ENCODE peak calls at places on chromosomes 4 and X, in eight cellular contexts. F, D, J, W, U, G, M and V are unnamed samples.

GRCh38 chrX:40079572-40079971 is 18.2 kb downstream of the BCOR start:
- DNase-seq in F (no peak), D (no peak), J (no peak), W (no peak), U (peak), G (no peak), M (no peak), V (no peak)

GRCh38 chrX:12955882-12956703 is 18.8 kb upstream of the TMSB4X start:
- DNase-seq in F (peak), D (peak), J (no peak), W (peak), U (peak), G (peak), M (no peak), V (peak)

GRCh38 chr4:8528713-8529112 is 51.5 kb upstream of the GPR78 start:
- DNase-seq in F (peak), D (peak), J (no peak), W (no peak), U (peak), G (peak), M (no peak), V (peak)

GRCh38 chr4:186765138-186765537 is 41.5 kb upstream of the FAT1 start:
- DNase-seq in F (no peak), D (peak), J (no peak), W (no peak), U (peak), G (no peak), M (no peak), V (no peak)

GRCh38 chrX:132375941-132376340 is 112.9 kb downstream of the MBNL3 start:
- DNase-seq in F (peak), D (peak), J (no peak), W (no peak), U (no peak), G (peak), M (no peak), V (no peak)

GRCh38 chr4:79918292-79918691 is 154.7 kb downstream of the ANTXR2 start:
- DNase-seq in F (no peak), D (no peak), J (no peak), W (no peak), U (no peak), G (no peak), M (no peak), V (no peak)

GRCh38 chrX:103733017-103733416 is 22.3 kb downstream of the TMEM31 start:
- DNase-seq in F (no peak), D (peak), J (no peak), W (no peak), U (no peak), G (peak), M (no peak), V (no peak)

GRCh38 chrX:15151267-15152196 is 118.4 kb downstream of the ASB9 start:
- DNase-seq in F (peak), D (peak), J (no peak), W (no peak), U (no peak), G (peak), M (no peak), V (peak)

GRCh38 chr4:112567536-112567935 is 51.6 kb upstream of the NEUROG2 start:
- DNase-seq in F (no peak), D (no peak), J (no peak), W (no peak), U (no peak), G (no peak), M (no peak), V (no peak)

GRCh38 chrX:13014111-13015094 is 30.0 kb downstream of the FAM9C start:
- DNase-seq in F (peak), D (no peak), J (no peak), W (no peak), U (peak), G (no peak), M (no peak), V (no peak)

GRCh38 chr4:2598661-2599654 is 62.5 kb downstream of the FAM193A start:
- DNase-seq in F (peak), D (peak), J (no peak), W (no peak), U (peak), G (no peak), M (peak), V (peak)

GRCh38 chrX:12583543-12583942 is 207.7 kb upstream of the PRPS2 start:
- DNase-seq in F (no peak), D (no peak), J (no peak), W (no peak), U (no peak), G (no peak), M (no peak), V (no peak)

GRCh38 chrX:145190801-145191389 is 56.4 kb upstream of the SPANXN1 start:
- DNase-seq in F (peak), D (peak), J (no peak), W (no peak), U (peak), G (no peak), M (peak), V (no peak)

GRCh38 chrX:2676794-2677675 is 14.1 kb upstream of the CD99 start:
- DNase-seq in F (no peak), D (peak), J (no peak), W (no peak), U (peak), G (peak), M (no peak), V (no peak)

GRCh38 chr4:121827851-121828250 is 4.2 kb upstream of the CCNA2 start:
- DNase-seq in F (peak), D (peak), J (no peak), W (no peak), U (peak), G (peak), M (no peak), V (no peak)

GRCh38 chrX:106613277-106613676 is 1.5 kb downstream of the RADX start:
- DNase-seq in F (no peak), D (no peak), J (no peak), W (no peak), U (no peak), G (no peak), M (no peak), V (no peak)
- H3K4me3 ChIP-seq in F (no peak), D (peak), J (no peak), W (peak), U (peak), G (no peak), M (no peak), V (peak)

GRCh38 chrX:151984328-151984727 is 9.9 kb upstream of the GABRE start:
- DNase-seq in F (peak), D (peak), J (no peak), W (no peak), U (peak), G (peak), M (no peak), V (no peak)
- H3K4me3 ChIP-seq in F (no peak), D (peak), J (no peak), W (no peak), U (no peak), G (no peak), M (no peak), V (no peak)

DNA sequence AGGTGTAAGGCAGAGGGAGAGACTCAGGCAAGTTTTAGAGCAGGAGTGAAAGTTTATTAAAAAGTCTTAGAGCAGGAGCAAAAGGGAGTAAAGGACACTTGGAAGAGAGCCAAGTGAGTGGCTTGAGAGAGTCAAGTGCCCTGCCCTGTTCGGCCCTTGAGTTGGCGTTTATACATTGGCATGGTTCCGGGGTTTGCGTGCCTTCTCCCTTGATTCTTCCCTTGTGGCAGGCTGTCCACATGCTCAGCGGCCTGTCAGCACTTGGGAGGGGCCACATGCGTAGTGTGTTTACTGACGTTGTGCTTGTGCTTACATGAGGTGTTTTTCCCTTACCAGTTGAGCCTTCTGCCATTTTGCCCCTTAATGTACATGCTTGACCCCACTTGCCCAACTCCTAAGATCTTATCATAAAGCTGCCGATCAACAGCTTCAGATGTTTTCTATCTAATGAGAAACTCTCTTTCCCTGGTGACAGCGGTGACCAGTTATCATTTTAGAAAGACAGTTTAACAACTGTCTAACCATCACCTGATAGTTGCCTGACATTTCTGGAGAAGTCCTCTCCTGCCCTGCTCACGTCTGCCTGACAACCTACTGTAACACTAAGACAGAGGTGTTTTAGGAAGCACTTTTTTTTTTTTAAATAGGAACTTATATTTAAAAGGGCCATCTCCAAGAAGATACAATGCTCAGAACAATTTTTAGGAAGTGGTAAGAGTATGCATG is 49.5 kb upstream of the GC start:
- DNase-seq in F (no peak), D (no peak), J (no peak), W (no peak), U (no peak), G (peak), M (no peak), V (no peak)
- H3K4me3 ChIP-seq in F (no peak), D (no peak), J (no peak), W (no peak), U (no peak), G (no peak), M (no peak), V (no peak)

GRCh38 chr4:10105421-10105820 is 11.2 kb downstream of the WDR1 start:
- DNase-seq in F (no peak), D (peak), J (no peak), W (no peak), U (peak), G (peak), M (no peak), V (no peak)
- H3K4me3 ChIP-seq in F (no peak), D (peak), J (peak), W (no peak), U (peak), G (no peak), M (no peak), V (no peak)

DNA sequence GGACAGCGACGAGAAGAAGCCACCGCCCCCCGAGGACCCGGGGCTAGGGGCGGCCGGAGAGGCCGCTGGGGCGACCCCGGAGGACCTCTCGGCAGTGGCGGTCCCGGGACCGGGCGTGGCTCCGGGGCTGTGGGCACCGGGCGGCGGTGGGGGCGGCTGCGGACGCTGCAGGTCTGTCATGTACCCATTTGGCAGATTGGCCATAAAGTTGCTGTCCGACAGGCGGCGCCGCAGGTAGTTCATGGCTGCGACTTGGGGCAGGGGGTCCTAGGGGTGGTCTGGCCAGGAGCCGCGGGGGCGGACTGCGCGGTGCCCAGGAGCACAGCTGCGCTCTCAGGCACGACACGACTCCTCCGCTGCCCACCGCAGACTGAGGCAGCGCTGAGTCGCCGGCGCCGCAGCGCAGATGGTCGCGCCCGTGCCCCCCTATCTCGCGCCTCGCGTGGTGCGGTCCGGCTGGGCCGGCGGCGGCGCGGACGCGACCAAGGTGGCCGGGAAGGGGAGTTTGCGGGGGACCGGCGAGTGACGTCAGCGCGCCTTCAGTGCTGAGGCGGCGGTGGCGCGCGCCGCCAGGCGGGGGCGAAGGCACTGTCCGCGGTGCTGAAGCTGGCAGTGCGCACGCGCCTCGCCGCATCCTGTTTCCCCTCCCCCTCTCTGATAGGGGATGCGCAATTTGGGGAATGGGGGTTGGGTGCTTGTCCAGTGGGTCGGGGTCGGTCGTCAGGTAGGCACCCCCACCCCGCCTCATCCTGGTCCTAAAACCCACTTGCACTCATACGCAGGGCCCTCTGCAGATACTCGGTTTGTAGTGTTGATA is at the start of gene SYN1:
- DNase-seq in F (peak), D (peak), J (peak), W (peak), U (peak), G (peak), M (peak), V (peak)
- H3K4me3 ChIP-seq in F (peak), D (peak), J (peak), W (peak), U (peak), G (peak), M (peak), V (peak)

GRCh38 chrX:155266446-155266845 is 2.2 kb upstream of the RAB39B start:
- DNase-seq in F (peak), D (no peak), J (no peak), W (no peak), U (no peak), G (no peak), M (no peak), V (no peak)

GRCh38 chrX:155259752-155260151 is 4.5 kb downstream of the RAB39B start:
- DNase-seq in F (no peak), D (no peak), J (no peak), W (no peak), U (no peak), G (no peak), M (no peak), V (no peak)

GRCh38 chrX:155263854-155264628 is at the start of gene RAB39B:
- DNase-seq in F (peak), D (peak), J (peak), W (peak), U (peak), G (peak), M (peak), V (peak)

GRCh38 chrX:155262970-155263754 is 1.1 kb downstream of the RAB39B start:
- DNase-seq in F (no peak), D (peak), J (no peak), W (no peak), U (no peak), G (no peak), M (no peak), V (peak)
- H3K4me3 ChIP-seq in F (no peak), D (peak), J (no peak), W (peak), U (no peak), G (no peak), M (peak), V (peak)